ENCODE peak calls at places on chromosome 12, in ten cellular contexts. U is aorta; K is fibroblast of mammary gland; A is adrenal gland; P is NCI-H2081; C is NCI-H1436; S is caudate nucleus; N is hypothalamus; F is GDM1; B is activated CD8-positive, alpha-beta T cell treated with anti-CD3 and anti-CD28 coated beads for 36 hours. O is an unnamed sample.

GRCh38 chr12:132391326-132392041 is 62.1 kb upstream of the GALNT9 start:
- DNase-seq in U (no peak), K (no peak), A (no peak), P (no peak), C (no peak), S (no peak), N (no peak), F (no peak), B (no peak), O (no peak)

GRCh38 chr12:104370989-104371870 is 67.7 kb downstream of the EID3 start:
- DNase-seq in U (no peak), K (peak), A (no peak), P (no peak), C (no peak), S (no peak), N (no peak), F (no peak), B (no peak), O (no peak)

GRCh38 chr12:19431407-19432308 is 7.6 kb upstream of the AEBP2 start:
- DNase-seq in U (no peak), K (peak), A (no peak), P (no peak), C (no peak), S (no peak), N (no peak), F (peak), B (peak), O (no peak)

GRCh38 chr12:62543741-62544140 is 77.1 kb downstream of the MON2 start:
- DNase-seq in U (no peak), K (no peak), A (no peak), P (no peak), C (no peak), S (no peak), N (no peak), F (no peak), B (no peak), O (no peak)

GRCh38 chr12:31000751-31001150 is 72.9 kb upstream of the DDX11 start:
- DNase-seq in U (peak), K (peak), A (no peak), P (no peak), C (no peak), S (no peak), N (no peak), F (no peak), B (no peak), O (no peak)

GRCh38 chr12:6226002-6226700 is 26.0 kb downstream of the CD9 start:
- DNase-seq in U (peak), K (peak), A (peak), P (no peak), C (no peak), S (peak), N (peak), F (no peak), B (no peak), O (peak)

GRCh38 chr12:1913377-1914115 is 4.9 kb downstream of the CACNA2D4 start:
- DNase-seq in U (peak), K (no peak), A (no peak), P (no peak), C (no peak), S (no peak), N (no peak), F (no peak), B (no peak), O (no peak)

GRCh38 chr12:58592817-58593216 is 327.5 kb downstream of the LRIG3 start:
- DNase-seq in U (no peak), K (peak), A (peak), P (no peak), C (no peak), S (no peak), N (peak), F (no peak), B (no peak), O (no peak)

GRCh38 chr12:6229823-6230222 is 29.6 kb downstream of the CD9 start:
- DNase-seq in U (peak), K (peak), A (peak), P (no peak), C (no peak), S (peak), N (peak), F (no peak), B (no peak), O (peak)

GRCh38 chr12:50934371-50934851 is 17.9 kb upstream of the HIGD1C start:
- DNase-seq in U (no peak), K (peak), A (no peak), P (no peak), C (no peak), S (no peak), N (no peak), F (peak), B (no peak), O (peak)

GRCh38 chr12:132329036-132329738 is at the start of gene GALNT9:
- DNase-seq in U (no peak), K (no peak), A (peak), P (no peak), C (no peak), S (no peak), N (peak), F (no peak), B (peak), O (no peak)

O was measured in putamen.